ENCODE peak calls at places on chromosomes 12 and 14, in nine cellular contexts. F is PC-9; Z is RWPE2; I is activated gamma-delta T cell treated with Interleukin-2 at 50 U/mL for 16 hours; M is stimulated activated CD4-positive, alpha-beta T cell treated with anti-CD3 and anti-CD28 coated beads, Interleukin-2, amount 100 ng/mL, for 24 hours; N is activated CD4-positive, alpha-beta T cell treated with anti-CD3 and anti-CD28 coated beads, Interleukin-2, amount 10 ng/mL, durations not matched to agents 7 days and 5 days; U is foreskin fibroblast; L is left ventricle myocardium inferior; K is choroid plexus epithelial cell. H is an unnamed sample.

GRCh38 chr14:24377660-24378059 is 9.7 kb downstream of the NFATC4 start:
- DNase-seq in M (no peak), L (no peak), K (no peak), N (no peak), Z (no peak), U (no peak), I (no peak), F (peak; percentile 24), H (no peak)

GRCh38 chr14:75980856-75981255 is 939 bp downstream of the TGFB3 start:
- DNase-seq in U (peak; percentile 20), K (no peak), M (no peak), L (no peak), N (no peak), I (no peak), Z (no peak), F (peak; percentile 48), H (no peak)

GRCh38 chr12:108854453-108855283 is 2.7 kb downstream of the SSH1 start:
- DNase-seq in L (no peak), N (no peak), F (peak; percentile 53), K (peak; percentile 97), I (no peak), U (peak; percentile 97), M (no peak), Z (no peak), H (peak; percentile 99)

GRCh38 chr12:67019070-67019469 is 250.1 kb upstream of the CAND1 start:
- DNase-seq in N (no peak), K (peak; percentile 4), U (no peak), M (no peak), I (no peak), Z (no peak), L (no peak), F (no peak), H (no peak)

GRCh38 chr14:64387232-64387737 is 868 bp upstream of the MTHFD1 start:
- DNase-seq in I (no peak), Z (peak; percentile 68), F (peak; percentile 33), K (peak; percentile 35), L (no peak), N (peak; percentile 19), M (no peak), U (peak; percentile 54), H (no peak)

GRCh38 chr14:100313464-100314230 is 7.4 kb upstream of the SLC25A29 start:
- DNase-seq in F (no peak), L (no peak), M (no peak), U (no peak), N (no peak), Z (no peak), I (no peak), K (no peak), H (no peak)

GRCh38 chr12:1504304-1505150 is 89.9 kb downstream of the FBXL14 start:
- DNase-seq in Z (peak; percentile 61), U (no peak), I (no peak), K (no peak), L (no peak), N (no peak), F (no peak), M (no peak), H (no peak)

GRCh38 chr14:54722791-54723432 is 156.0 kb downstream of the SAMD4A start:
- DNase-seq in M (no peak), K (peak; percentile 67), Z (no peak), N (peak; percentile 26), I (no peak), L (no peak), U (peak; percentile 52), F (no peak), H (no peak)

GRCh38 chr14:68692216-68692615 is 100.7 kb downstream of the ZFP36L1 start:
- DNase-seq in Z (no peak), F (no peak), L (no peak), K (no peak), M (no peak), I (no peak), N (no peak), U (no peak), H (no peak)